ENCODE peak calls at places on chromosomes 6 and 20, in ten cellular contexts. X is CD8-positive, alpha-beta T cell; O is endothelial cell of umbilical vein; C is cardiac muscle cell; G is fibroblast of lung; L is body of pancreas; P is MM.1S; N is CD8-positive, alpha-beta memory T cell; B is A549; I is IMR-90. E is an unnamed sample.
A peak's percentile ranks its signal among the peaks of the same experiment; 100 is the strongest.

GRCh38 chr6:168456907-168457771 is 16.2 kb downstream of the SMOC2 start:
- DNase-seq in N (no peak), G (no peak), O (no peak), C (no peak), X (no peak), P (no peak), B (no peak), I (no peak), L (no peak), E (no peak)

GRCh38 chr20:7924692-7925091 is 15.6 kb downstream of the HAO1 start:
- DNase-seq in G (peak; percentile 82), X (no peak), O (peak; percentile 93), L (no peak), I (peak; percentile 97), P (no peak), B (no peak), N (no peak), C (no peak), E (no peak)

GRCh38 chr6:52457096-52457495 is 37.0 kb downstream of the EFHC1 start:
- DNase-seq in O (no peak), X (no peak), G (no peak), C (no peak), P (no peak), B (no peak), I (no peak), L (no peak), N (no peak), E (no peak)

GRCh38 chr20:61169870-61170269 is 82.2 kb upstream of the CDH4 start:
- DNase-seq in O (no peak), I (no peak), G (no peak), N (no peak), C (no peak), P (no peak), L (no peak), B (no peak), X (no peak), E (no peak)

GRCh38 chr20:10637062-10637559 is 36.7 kb downstream of the JAG1 start:
- DNase-seq in G (peak; percentile 67), L (peak; percentile 37), C (no peak), N (no peak), I (peak; percentile 77), B (no peak), X (no peak), P (no peak), O (no peak), E (peak; percentile 71)

GRCh38 chr6:157954150-157955117 is 27.2 kb upstream of the SYNJ2 start:
- DNase-seq in N (no peak), B (no peak), G (peak; percentile 26), O (peak; percentile 65), I (peak; percentile 26), L (peak; percentile 89), C (no peak), P (no peak), X (no peak), E (no peak)

GRCh38 chr6:33118525-33119123 is 42.8 kb downstream of the HLA-DPB1 start:
- DNase-seq in B (peak; percentile 46), N (peak; percentile 60), O (peak; percentile 57), C (peak; percentile 66), X (peak; percentile 30), P (peak; percentile 68), G (peak; percentile 66), I (peak; percentile 49), L (no peak), E (no peak)

GRCh38 chr6:26312501-26313390 is 52.3 kb upstream of the BTN3A2 start:
- DNase-seq in L (peak; percentile 87), O (peak; percentile 83), I (peak; percentile 95), X (peak; percentile 88), P (peak; percentile 79), N (peak; percentile 86), G (peak; percentile 86), B (peak; percentile 91), C (peak; percentile 75), E (peak; percentile 82)

GRCh38 chr6:41274291-41274690 is 12.2 kb downstream of the TREM1 start:
- DNase-seq in N (no peak), B (no peak), I (no peak), P (no peak), C (no peak), L (no peak), O (no peak), G (no peak), X (no peak), E (no peak)

GRCh38 chr20:53751394-53752368 is 158.0 kb upstream of the ZNF217 start:
- DNase-seq in C (peak; percentile 2), I (no peak), N (peak; percentile 43), L (no peak), P (peak; percentile 72), G (no peak), B (peak; percentile 62), O (peak; percentile 23), X (no peak), E (no peak)

GRCh38 chr20:18404172-18404571 is 62.7 kb downstream of the DZANK1 start:
- DNase-seq in O (no peak), L (no peak), G (no peak), B (no peak), C (no peak), X (no peak), N (no peak), P (no peak), I (no peak), E (no peak)

GRCh38 chr6:5850848-5851255 is 155.9 kb downstream of the NRN1 start:
- DNase-seq in X (no peak), L (no peak), I (no peak), N (no peak), C (no peak), B (no peak), G (no peak), O (no peak), P (no peak), E (no peak)
- H3K4me3 ChIP-seq in X (peak overlapping the region; percentile 71), L (no peak overlapping the region), I (no peak overlapping the region), N (peak overlapping the region; percentile 75), C (peak overlapping the region; percentile 33), B (peak overlapping the region; percentile 42), G (no peak overlapping the region), O (no peak overlapping the region), P (peak overlapping the region; percentile 58), E (peak overlapping the region; percentile 18)

GRCh38 chr6:31194271-31194834 is 23.9 kb upstream of the POU5F1 start:
- DNase-seq in G (no peak), O (no peak), I (no peak), X (no peak), P (no peak), L (no peak), B (no peak), N (no peak), C (no peak), E (no peak)

GRCh38 chr6:31193206-31193605 is 22.7 kb upstream of the POU5F1 start:
- DNase-seq in C (no peak), I (no peak), X (no peak), P (no peak), O (no peak), N (no peak), B (no peak), G (no peak), L (no peak), E (no peak)

GRCh38 chr6:31202259-31203166 is 32.0 kb upstream of the POU5F1 start:
- DNase-seq in G (no peak), N (no peak), P (no peak), L (no peak), X (no peak), I (no peak), O (peak; percentile 40), B (no peak), C (no peak), E (no peak)

GRCh38 chr6:31203345-31203979 is 33.0 kb upstream of the POU5F1 start:
- DNase-seq in P (peak; percentile 85), I (peak; percentile 71), G (peak; percentile 58), O (no peak), L (peak; percentile 33), N (no peak), X (peak; percentile 50), C (no peak), B (peak; percentile 51), E (no peak)

GRCh38 chr6:31197559-31198305 is 27.2 kb upstream of the POU5F1 start:
- DNase-seq in B (peak; percentile 83), O (peak; percentile 74), I (peak; percentile 72), P (peak; percentile 93), C (peak; percentile 88), L (peak; percentile 94), G (peak; percentile 77), N (peak; percentile 96), X (peak; percentile 93), E (peak; percentile 97)
- H3K4me1 ChIP-seq in B (peaks cover 3% of the 10 kb centered on the region), O (peaks cover 4% of the 10 kb centered on the region), I (peaks cover under 1% of the 10 kb centered on the region), P (peaks cover 25% of the 10 kb centered on the region), C (no peaks in the 10 kb centered on the region), L (peaks cover 37% of the 10 kb centered on the region), G (no peaks in the 10 kb centered on the region), N (peaks cover 49% of the 10 kb centered on the region), X (peaks cover 43% of the 10 kb centered on the region), E (peaks cover 10% of the 10 kb centered on the region)

DNA sequence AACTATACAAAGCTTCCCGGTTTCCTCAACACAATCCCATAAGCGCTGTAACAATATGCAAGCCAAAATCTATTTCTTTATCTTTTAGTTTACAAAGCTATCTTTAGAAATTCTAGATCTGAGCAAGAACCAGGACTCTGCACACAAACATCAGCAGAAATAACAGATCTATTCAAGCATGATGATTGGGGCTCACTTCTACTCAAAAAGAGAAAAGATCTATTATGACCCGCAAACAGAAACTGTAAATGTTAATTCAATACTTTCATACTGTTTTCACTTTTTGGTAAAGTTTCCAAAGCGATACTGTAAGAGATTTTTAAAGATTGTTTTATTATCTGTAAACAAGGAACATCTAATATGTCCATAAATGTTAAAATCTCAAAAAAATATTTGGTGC is 86.6 kb downstream of the SESN1 start:
- DNase-seq in N (no peak), C (no peak), G (no peak), I (no peak), L (no peak), P (peak; percentile 12), O (no peak), X (no peak), B (no peak), E (no peak)
- H3K4me3 ChIP-seq in N (peak overlapping the region; percentile 71), C (peak overlapping the region; percentile 72), G (peak overlapping the region; percentile 57), I (peak overlapping the region; percentile 91), L (peak overlapping the region; percentile 94), P (peak overlapping the region; percentile 76), O (peak overlapping the region; percentile 95), X (peak overlapping the region; percentile 72), B (peak overlapping the region; percentile 88), E (peak overlapping the region; percentile 62)

GRCh38 chr20:57435105-57435497 is 43.9 kb downstream of the RBM38 start:
- DNase-seq in O (no peak), G (no peak), X (no peak), L (no peak), C (no peak), N (no peak), I (no peak), B (no peak), P (no peak), E (no peak)
- H3K4me1 ChIP-seq in O (no peaks in the 10 kb centered on the region), G (no peaks in the 10 kb centered on the region), X (peaks cover 55% of the 10 kb centered on the region), L (peaks cover 46% of the 10 kb centered on the region), C (peaks cover 42% of the 10 kb centered on the region), N (peaks cover 57% of the 10 kb centered on the region), I (no peaks in the 10 kb centered on the region), B (peaks cover 3% of the 10 kb centered on the region), P (peaks cover 33% of the 10 kb centered on the region), E (no peaks in the 10 kb centered on the region)

GRCh38 chr6:396126-396520 is 4.6 kb downstream of the IRF4 start:
- DNase-seq in B (no peak), G (no peak), O (no peak), N (no peak), L (no peak), C (no peak), I (no peak), X (no peak), P (no peak), E (no peak)
- H3K4me3 ChIP-seq in B (no peak overlapping the region), G (no peak overlapping the region), O (no peak overlapping the region), N (no peak overlapping the region), L (no peak overlapping the region), C (no peak overlapping the region), I (no peak overlapping the region), X (no peak overlapping the region), P (peak overlapping the region; percentile 98), E (no peak overlapping the region)

E was measured in kidney.